ENCODE peak calls at places on chromosomes 7 and 10, in four cellular contexts. W, B, N and Y are unnamed samples.
A peak's percentile ranks its signal among the peaks of the same experiment; 100 is the strongest.

GRCh38 chr10:72272689-72273409 is 875 bp upstream of the DDIT4 start:
- DNase-seq in W (peak; percentile 94), N (peak; percentile 89), B (peak; percentile 88), Y (peak; percentile 94)

GRCh38 chr10:132631348-132631735 is 93.8 kb downstream of the INPP5A start:
- DNase-seq in B (no peak), N (peak; percentile 81), W (no peak), Y (no peak)

GRCh38 chr7:123941391-123942180 is 16.5 kb downstream of the SPAM1 start:
- DNase-seq in W (no peak), B (no peak), N (no peak), Y (no peak)

GRCh38 chr10:93073539-93074136 is at the start of gene CYP26A1:
- DNase-seq in N (no peak), W (no peak), B (no peak), Y (no peak)

GRCh38 chr7:117220836-117221235 is 102.0 kb downstream of the WNT2 start:
- DNase-seq in B (no peak), N (no peak), W (no peak), Y (no peak)

GRCh38 chr7:157627033-157627432 is 290.2 kb downstream of the DNAJB6 start:
- DNase-seq in W (no peak), N (no peak), B (no peak), Y (no peak)

GRCh38 chr7:27239780-27240731 is 2.5 kb upstream of the EVX1 start:
- DNase-seq in B (no peak), W (no peak), N (no peak), Y (no peak)

GRCh38 chr10:46555366-46555712 is 1.1 kb downstream of the GPRIN2 start:
- DNase-seq in W (no peak), B (peak; percentile 43), N (no peak), Y (peak; percentile 86)

GRCh38 chr7:158829342-158830210 is at the start of gene ESYT2:
- DNase-seq in W (peak; percentile 89), N (peak; percentile 100), B (peak; percentile 97), Y (peak; percentile 100)
- TF ChIP-seq CTCF in W (peak; percentile 21), N (no peak), B (no peak), Y (no peak)

GRCh38 chr7:12713625-12714435 is 26.4 kb downstream of the ARL4A start:
- DNase-seq in B (no peak), W (no peak), N (no peak), Y (no peak)

GRCh38 chr7:12714436-12714737 is 27.0 kb downstream of the ARL4A start:
- DNase-seq in W (no peak), B (no peak), N (no peak), Y (no peak)

GRCh38 chr7:12715372-12716133 is 28.1 kb downstream of the ARL4A start:
- DNase-seq in W (peak; percentile 87), N (peak; percentile 29), B (peak; percentile 78), Y (peak; percentile 90)

GRCh38 chr7:12716722-12717121 is 29.3 kb downstream of the ARL4A start:
- DNase-seq in W (no peak), B (no peak), N (no peak), Y (no peak)

DNA sequence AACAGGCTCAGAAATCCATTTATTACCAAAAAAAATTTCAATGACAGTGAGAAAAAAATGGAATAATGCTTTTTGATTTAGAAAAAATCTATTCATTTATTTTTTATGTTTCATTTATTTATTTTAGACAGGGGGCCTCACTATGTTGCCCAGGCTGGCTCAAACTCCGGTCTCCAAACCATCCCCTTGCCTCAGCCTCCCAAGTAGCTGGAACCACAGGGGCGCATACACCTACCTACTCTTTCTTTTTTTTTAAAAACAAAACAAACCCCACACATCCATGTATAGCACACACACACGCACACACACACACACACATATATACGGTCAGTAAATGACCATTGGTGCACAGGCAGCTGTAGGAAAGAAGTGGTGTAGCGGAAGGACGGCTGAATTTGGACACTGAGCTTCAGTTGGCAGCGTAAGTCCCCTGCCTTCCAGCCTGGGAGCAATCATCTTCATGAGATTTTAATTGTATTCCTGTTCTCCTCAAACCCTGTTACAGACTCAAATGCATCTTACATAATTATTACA is 28.8 kb downstream of the ARL4A start:
- DNase-seq in N (no peak), B (no peak), W (no peak), Y (no peak)
- H3K4me3 ChIP-seq in N (no peak overlapping the region), B (no peak overlapping the region), W (no peak overlapping the region), Y (no peak overlapping the region)

GRCh38 chr10:62075414-62075813 is 173.9 kb downstream of the ARID5B start:
- DNase-seq in B (no peak), W (no peak), N (no peak), Y (no peak)

GRCh38 chr10:62075912-62076311 is 174.4 kb downstream of the ARID5B start:
- DNase-seq in W (no peak), N (no peak), B (no peak), Y (no peak)

GRCh38 chr10:62079885-62080559 is 178.5 kb downstream of the ARID5B start:
- DNase-seq in B (no peak), N (no peak), W (no peak), Y (no peak)

GRCh38 chr10:62077330-62078015 is 176.0 kb downstream of the ARID5B start:
- DNase-seq in B (no peak), W (no peak), N (no peak), Y (no peak)

DNA sequence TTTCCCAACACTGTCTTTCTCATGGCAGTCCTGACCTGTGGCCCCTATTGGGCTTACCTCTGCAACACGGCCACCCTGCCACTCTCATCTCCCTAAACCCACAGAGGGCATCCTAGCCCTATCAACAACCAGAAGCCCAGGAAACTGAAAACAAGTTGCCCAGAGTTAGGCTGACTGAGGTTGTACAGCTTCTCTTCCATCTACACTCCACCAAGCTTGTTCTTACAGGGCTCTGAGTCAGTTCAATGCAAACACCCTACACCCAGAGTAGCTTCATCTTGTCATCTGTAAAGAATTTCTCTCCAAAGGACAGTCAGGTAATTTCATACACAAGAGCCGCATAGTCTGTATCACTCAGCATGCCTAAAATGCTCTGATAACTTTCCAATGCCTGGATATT is 175.4 kb downstream of the ARID5B start:
- DNase-seq in W (no peak), B (no peak), N (no peak), Y (no peak)
- TF ChIP-seq CTCF in W (no peak), B (no peak), N (no peak), Y (no peak)

GRCh38 chr10:43141421-43141820 is 3.2 kb downstream of the CSGALNACT2 start:
- DNase-seq in W (no peak), N (no peak), B (peak; percentile 5), Y (no peak)
- H3K4me3 ChIP-seq in W (no peak overlapping the region), N (no peak overlapping the region), B (no peak overlapping the region), Y (no peak overlapping the region)